ENCODE peak calls at places on chromosomes 1 and 21, in four cellular contexts. R is fibroblast of the aortic adventitia, X is astrocyte, W is IMR-90. L is an unnamed sample.

GRCh38 chr1:93988634-93989350 is 79.6 kb upstream of the GCLM start:
- DNase-seq in R (peak), X (peak), W (peak), L (no peak)

GRCh38 chr1:206801467-206801866 is 29.2 kb upstream of the IL10 start:
- DNase-seq in R (no peak), X (no peak), W (no peak), L (no peak)

GRCh38 chr1:182723195-182723594 is 38.8 kb upstream of the RGS8 start:
- DNase-seq in R (peak), X (no peak), W (no peak), L (no peak)

GRCh38 chr1:15578921-15579682 is 5.7 kb downstream of the AGMAT start:
- DNase-seq in R (no peak), X (no peak), W (no peak), L (peak)

GRCh38 chr1:96845464-96845863 is 123.9 kb downstream of the PTBP2 start:
- DNase-seq in R (no peak), X (no peak), W (no peak), L (peak)

GRCh38 chr1:42943166-42943565 is 15.5 kb downstream of the SLC2A1 start:
- DNase-seq in R (no peak), X (peak), W (no peak), L (no peak)

GRCh38 chr1:12666141-12666735 is 22.4 kb downstream of the AADACL4 start:
- DNase-seq in R (no peak), X (no peak), W (peak), L (no peak)

GRCh38 chr1:160618763-160619274 is 28.0 kb downstream of the SLAMF1 start:
- DNase-seq in R (no peak), X (no peak), W (no peak), L (no peak)

GRCh38 chr1:170617595-170618215 is 46.2 kb upstream of the PRRX1 start:
- DNase-seq in R (peak), X (peak), W (no peak), L (no peak)

GRCh38 chr1:214310777-214311690 is 30.1 kb downstream of the SMYD2 start:
- DNase-seq in R (no peak), X (no peak), W (no peak), L (no peak)

GRCh38 chr1:108877858-108878257 is 1.1 kb downstream of the GPSM2 start:
- DNase-seq in R (peak), X (no peak), W (no peak), L (no peak)

GRCh38 chr1:25223471-25223870 is 8.8 kb downstream of the SYF2 start:
- DNase-seq in R (peak), X (no peak), W (peak), L (no peak)

GRCh38 chr21:40830836-40831235 is 16.1 kb downstream of the DSCAM start:
- DNase-seq in R (no peak), X (no peak), W (no peak), L (no peak)

GRCh38 chr1:239833709-239834108 is 258.0 kb upstream of the FMN2 start:
- DNase-seq in R (no peak), X (no peak), W (no peak), L (no peak)

GRCh38 chr1:85488126-85488525 is 23.2 kb upstream of the DDAH1 start:
- DNase-seq in R (no peak), X (no peak), W (no peak), L (no peak)

GRCh38 chr21:45596704-45597318 is 46.7 kb upstream of the PCBP3 start:
- DNase-seq in R (peak), X (no peak), W (peak), L (peak)

GRCh38 chr1:20233866-20234265 is 47.5 kb upstream of the PLA2G2C start:
- DNase-seq in R (no peak), X (no peak), W (no peak), L (no peak)

GRCh38 chr1:47443530-47444316 is 5.9 kb downstream of the FOXD2 start:
- DNase-seq in R (no peak), X (no peak), W (no peak), L (no peak)

GRCh38 chr21:46205766-46206162 is 21.5 kb upstream of the SPATC1L start:
- DNase-seq in R (no peak), X (no peak), W (no peak), L (no peak)

GRCh38 chr1:92784051-92784638 is 763 bp downstream of the EVI5 start:
- DNase-seq in R (peak), X (peak), W (peak), L (peak)

GRCh38 chr1:236345728-236346127 is 48.4 kb upstream of the EDARADD start:
- DNase-seq in R (no peak), X (no peak), W (no peak), L (no peak)

GRCh38 chr21:42156690-42157605 is 62.0 kb upstream of the ABCG1 start:
- DNase-seq in R (no peak), X (no peak), W (no peak), L (no peak)

GRCh38 chr1:9233241-9233941 is 1.2 kb upstream of the H6PD start:
- DNase-seq in R (peak), X (peak), W (peak), L (no peak)

GRCh38 chr1:61612600-61612999 is 112.3 kb downstream of the TM2D1 start:
- DNase-seq in R (no peak), X (no peak), W (no peak), L (no peak)

GRCh38 chr1:225533238-225533637 is 105.4 kb upstream of the LBR start:
- DNase-seq in R (no peak), X (no peak), W (peak), L (no peak)

GRCh38 chr1:19400875-19401854 is 84.2 kb downstream of the CAPZB start:
- DNase-seq in R (no peak), X (no peak), W (no peak), L (no peak)

GRCh38 chr21:43598416-43599120 is 60.7 kb downstream of the HSF2BP start:
- DNase-seq in R (peak), X (peak), W (peak), L (no peak)

GRCh38 chr1:193538004-193538355 is 351.6 kb upstream of the B3GALT2 start:
- DNase-seq in R (no peak), X (no peak), W (no peak), L (no peak)

GRCh38 chr1:23393706-23394105 is 24.1 kb upstream of the ZNF436 start:
- DNase-seq in R (peak), X (peak), W (peak), L (no peak)

GRCh38 chr1:3717041-3717714 is 35.1 kb upstream of the CCDC27 start:
- DNase-seq in R (no peak), X (no peak), W (no peak), L (peak)

GRCh38 chr21:42091899-42092508 is 20.9 kb downstream of the UMODL1 start:
- DNase-seq in R (no peak), X (no peak), W (no peak), L (no peak)

GRCh38 chr1:89993541-89993940 is 1.4 kb upstream of the ZNF326 start:
- DNase-seq in R (no peak), X (no peak), W (no peak), L (no peak)

GRCh38 chr1:222247081-222247480 is 300.8 kb downstream of the HHIPL2 start:
- DNase-seq in R (no peak), X (no peak), W (no peak), L (no peak)

GRCh38 chr1:77900687-77901293 is 12.4 kb downstream of the NEXN start:
- DNase-seq in R (peak), X (peak), W (peak), L (peak)

GRCh38 chr1:201396859-201397464 is 2.2 kb downstream of the LAD1 start:
- DNase-seq in R (no peak), X (no peak), W (no peak), L (no peak)

GRCh38 chr1:229406798-229407197 is 27.1 kb downstream of the ACTA1 start:
- DNase-seq in R (no peak), X (no peak), W (no peak), L (no peak)
- H3K4me3 ChIP-seq in R (no peak), X (peak), W (no peak), L (no peak)

DNA sequence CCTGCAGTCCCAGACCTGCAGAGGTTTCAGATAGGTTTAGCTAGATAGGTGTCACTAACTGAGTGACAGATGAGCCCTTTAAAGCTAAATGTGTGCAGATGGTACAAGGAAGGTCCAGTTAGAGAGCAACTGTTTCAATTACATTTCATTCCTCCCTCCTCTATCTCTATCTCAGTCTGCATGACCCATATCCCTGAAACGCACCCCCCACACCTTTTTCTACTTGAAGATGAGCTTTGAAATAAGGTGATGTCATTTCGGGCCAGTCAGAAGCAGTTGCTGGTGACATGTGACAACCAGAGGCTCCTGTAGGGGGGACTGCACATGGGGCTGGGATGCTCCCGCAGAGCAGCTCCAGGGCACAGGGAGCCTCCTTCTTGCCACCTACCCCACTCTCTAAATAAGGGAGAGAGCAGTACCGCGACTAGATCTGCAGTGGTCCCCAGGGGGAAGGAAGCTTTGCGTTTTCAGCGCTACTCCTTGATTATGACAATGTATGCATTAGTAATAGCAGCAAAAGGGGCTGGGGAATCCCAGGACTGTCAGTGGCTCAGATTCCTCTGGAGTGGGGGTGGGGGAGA is 4.3 kb downstream of the ATP8B2 start:
- DNase-seq in R (no peak), X (no peak), W (no peak), L (no peak)
- H3K4me3 ChIP-seq in R (no peak), X (peak), W (no peak), L (no peak)

GRCh38 chr1:152034654-152035405 is 2.0 kb downstream of the S100A11 start:
- DNase-seq in R (peak), X (peak), W (peak), L (peak)

GRCh38 chr1:152035406-152036315 is 1.1 kb downstream of the S100A11 start:
- DNase-seq in R (peak), X (no peak), W (no peak), L (no peak)

GRCh38 chr1:152036316-152037216 is at the start of gene S100A11:
- DNase-seq in R (peak), X (peak), W (peak), L (no peak)

GRCh38 chr1:152037920-152038658 is 1.3 kb upstream of the S100A11 start:
- DNase-seq in R (no peak), X (no peak), W (no peak), L (no peak)

DNA sequence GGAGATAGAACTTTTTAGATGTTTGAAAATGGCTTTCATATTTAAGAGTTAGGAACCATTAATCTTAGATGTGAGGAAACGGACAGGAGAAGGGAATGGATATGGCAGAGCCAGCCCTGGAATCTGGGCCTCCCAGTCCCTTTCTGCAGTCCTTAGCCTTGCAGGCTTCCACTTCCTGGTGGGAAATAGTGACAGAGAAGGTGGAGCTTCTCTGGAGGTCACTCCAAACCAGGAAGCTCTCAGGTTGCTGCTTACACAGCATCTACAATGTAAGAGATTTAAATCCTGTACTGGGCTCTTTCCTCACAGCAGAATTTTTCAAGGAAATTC is 2.5 kb downstream of the S100A11 start:
- DNase-seq in R (no peak), X (no peak), W (no peak), L (no peak)
- H3K4me3 ChIP-seq in R (peak), X (peak), W (peak), L (no peak)

GRCh38 chr1:95073446-95073845 is 695 bp upstream of the ALG14 start:
- DNase-seq in R (peak), X (no peak), W (no peak), L (no peak)

GRCh38 chr1:95072117-95072516 is 634 bp downstream of the ALG14 start:
- DNase-seq in R (no peak), X (no peak), W (no peak), L (no peak)

GRCh38 chr1:95080446-95080845 is 7.7 kb upstream of the ALG14 start:
- DNase-seq in R (no peak), X (no peak), W (no peak), L (no peak)

GRCh38 chr1:95072532-95073419 is at the start of gene ALG14:
- DNase-seq in R (peak), X (peak), W (peak), L (peak)

DNA sequence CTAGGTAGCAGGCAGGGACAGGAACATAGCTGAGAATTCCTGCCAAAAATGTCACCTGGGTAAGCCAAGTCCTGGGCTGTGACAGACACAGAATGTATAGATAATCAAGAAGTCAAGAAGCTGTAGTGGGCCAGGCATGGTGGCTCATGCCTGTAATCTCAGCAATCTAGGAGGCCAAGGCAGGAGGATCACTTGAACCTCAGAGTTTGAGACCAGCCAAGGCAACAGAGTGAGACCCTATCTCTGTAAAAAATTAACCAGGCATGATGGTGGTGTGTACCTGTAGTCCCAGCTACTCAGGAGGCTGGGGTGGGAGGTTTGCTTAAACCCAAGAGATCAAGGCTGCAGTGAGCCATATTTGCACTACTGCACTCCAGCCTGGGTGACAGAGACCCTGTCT is 3.3 kb upstream of the ALG14 start:
- DNase-seq in R (no peak), X (no peak), W (no peak), L (no peak)
- H3K4me3 ChIP-seq in R (no peak), X (no peak), W (no peak), L (no peak)

GRCh38 chr1:31797216-31797615 is 18.6 kb downstream of the SPOCD1 start:
- DNase-seq in R (no peak), X (no peak), W (no peak), L (no peak)
- H3K4me3 ChIP-seq in R (peak), X (peak), W (peak), L (no peak)